ENCODE peak calls at places on chromosome 4, in ten cellular contexts. Z is HT-29; T is BJ; F is activated T-helper 9 cell treated with anti-CD3 and anti-CD28 coated beads, Interleukin-2, amount 50 U/mL, for 16 hours; H is stimulated activated CD4-positive, alpha-beta T cell treated with anti-CD3 and anti-CD28 coated beads, Interleukin-4, amount 100 ng/mL, for 24 hours; P is RWPE1; Q is B cell; E is OCI-M1; A is putamen; J is AG10803. D is an unnamed sample.

GRCh38 chr4:83686166-83686565 is 150.3 kb downstream of the GPAT3 start:
- DNase-seq in P (peak), Z (no peak), T (peak), Q (no peak), J (peak), F (no peak), E (no peak), H (no peak), A (no peak), D (no peak)

GRCh38 chr4:125750827-125751466 is 436.2 kb downstream of the FAT4 start:
- DNase-seq in Q (no peak), J (peak), Z (peak), A (peak), F (no peak), P (no peak), T (no peak), H (no peak), E (no peak), D (no peak)

GRCh38 chr4:18980516-18981233 is 959.1 kb upstream of the LCORL start:
- DNase-seq in Z (no peak), J (no peak), A (no peak), F (no peak), E (no peak), P (peak), T (no peak), H (no peak), Q (no peak), D (peak)

GRCh38 chr4:93018243-93018642 is 714.5 kb downstream of the GRID2 start:
- DNase-seq in H (no peak), Q (no peak), A (no peak), T (no peak), Z (no peak), P (no peak), E (peak), J (no peak), F (no peak), D (no peak)

GRCh38 chr4:153750197-153750817 is 9.5 kb downstream of the RNF175 start:
- DNase-seq in Q (peak), A (peak), P (peak), J (peak), H (peak), T (peak), E (peak), F (peak), Z (peak), D (peak)

GRCh38 chr4:113069212-113069892 is 19.9 kb downstream of the ANK2 start:
- DNase-seq in E (peak), F (no peak), P (no peak), H (no peak), Q (no peak), Z (no peak), T (no peak), A (no peak), J (no peak), D (no peak)

GRCh38 chr4:23163649-23164436 is 471.1 kb downstream of the GBA3 start:
- DNase-seq in T (no peak), J (no peak), P (peak), E (no peak), H (no peak), A (no peak), F (no peak), Z (peak), Q (no peak), D (no peak)

GRCh38 chr4:110962616-110963015 is 339.7 kb upstream of the PITX2 start:
- DNase-seq in T (no peak), E (no peak), H (no peak), P (no peak), A (no peak), J (no peak), Z (no peak), Q (no peak), F (no peak), D (no peak)

GRCh38 chr4:83626245-83626843 is 90.4 kb downstream of the GPAT3 start:
- DNase-seq in F (no peak), A (no peak), J (no peak), Z (no peak), H (no peak), E (no peak), Q (no peak), P (no peak), T (no peak), D (no peak)

GRCh38 chr4:87525636-87526035 is 3.5 kb downstream of the SPARCL1 start:
- DNase-seq in P (no peak), T (no peak), E (no peak), J (peak), F (no peak), H (no peak), Z (no peak), Q (no peak), A (peak), D (no peak)

GRCh38 chr4:187666634-187667033 is 328.9 kb upstream of the ZFP42 start:
- DNase-seq in Q (no peak), F (no peak), A (peak), H (no peak), J (peak), P (no peak), T (no peak), E (peak), Z (no peak), D (no peak)

GRCh38 chr4:65461781-65462180 is 208.5 kb downstream of the EPHA5 start:
- DNase-seq in E (no peak), Z (peak), Q (no peak), T (no peak), J (no peak), F (no peak), H (no peak), A (no peak), P (no peak), D (no peak)

D was measured in KBM-7.